ENCODE peak calls at places on chromosomes 4 and X, in eight cellular contexts. One of them, this sample, is unnamed.

GRCh38 chrX:120251471-120252011 is 929 bp downstream of the ZBTB33 start:
- DNase-seq in PC-3: peak
- DNase-seq in GM13977: no peak
- DNase-seq in HT-29: peak
- DNase-seq in CD4-positive, alpha-beta T cell: no peak
- DNase-seq in GM12865: peak
- DNase-seq in iris pigment epithelial cell: peak
- DNase-seq in aorta: peak
- DNase-seq in this sample: no peak

GRCh38 chr4:138241281-138242075 is 671 bp downstream of the SLC7A11 start:
- DNase-seq in PC-3: peak
- DNase-seq in GM13977: no peak
- DNase-seq in HT-29: peak
- DNase-seq in CD4-positive, alpha-beta T cell: no peak
- DNase-seq in GM12865: peak
- DNase-seq in iris pigment epithelial cell: peak
- DNase-seq in aorta: no peak
- DNase-seq in this sample: no peak

GRCh38 chr4:128528793-128529553 is 241.4 kb upstream of the PGRMC2 start:
- DNase-seq in PC-3: peak
- DNase-seq in GM13977: no peak
- DNase-seq in HT-29: peak
- DNase-seq in CD4-positive, alpha-beta T cell: no peak
- DNase-seq in GM12865: no peak
- DNase-seq in iris pigment epithelial cell: peak
- DNase-seq in aorta: no peak
- DNase-seq in this sample: peak

GRCh38 chrX:44570524-44570923 is 27.9 kb upstream of the FUNDC1 start:
- DNase-seq in PC-3: peak
- DNase-seq in GM13977: no peak
- DNase-seq in HT-29: no peak
- DNase-seq in CD4-positive, alpha-beta T cell: no peak
- DNase-seq in GM12865: no peak
- DNase-seq in iris pigment epithelial cell: peak
- DNase-seq in aorta: no peak
- DNase-seq in this sample: no peak

GRCh38 chr4:128661529-128661928 is 148.0 kb upstream of the JADE1 start:
- DNase-seq in PC-3: no peak
- DNase-seq in GM13977: no peak
- DNase-seq in HT-29: no peak
- DNase-seq in CD4-positive, alpha-beta T cell: no peak
- DNase-seq in GM12865: no peak
- DNase-seq in iris pigment epithelial cell: no peak
- DNase-seq in aorta: no peak
- DNase-seq in this sample: no peak

GRCh38 chr4:77859256-77859655 is 3.4 kb upstream of the MRPL1 start:
- DNase-seq in PC-3: no peak
- DNase-seq in GM13977: no peak
- DNase-seq in HT-29: no peak
- DNase-seq in CD4-positive, alpha-beta T cell: no peak
- DNase-seq in GM12865: no peak
- DNase-seq in iris pigment epithelial cell: no peak
- DNase-seq in aorta: no peak
- DNase-seq in this sample: no peak

GRCh38 chr4:156805696-156806095 is 165.9 kb downstream of the PDGFC start:
- DNase-seq in PC-3: no peak
- DNase-seq in GM13977: no peak
- DNase-seq in HT-29: no peak
- DNase-seq in CD4-positive, alpha-beta T cell: no peak
- DNase-seq in GM12865: no peak
- DNase-seq in iris pigment epithelial cell: peak
- DNase-seq in aorta: no peak
- DNase-seq in this sample: no peak

GRCh38 chrX:53678667-53679066 is 7.9 kb downstream of the HUWE1 start:
- DNase-seq in PC-3: peak
- DNase-seq in GM13977: no peak
- DNase-seq in HT-29: peak
- DNase-seq in CD4-positive, alpha-beta T cell: no peak
- DNase-seq in GM12865: peak
- DNase-seq in iris pigment epithelial cell: peak
- DNase-seq in aorta: no peak
- DNase-seq in this sample: no peak

GRCh38 chr4:145066063-145066501 is 31.9 kb downstream of the ANAPC10 start:
- DNase-seq in PC-3: no peak
- DNase-seq in GM13977: no peak
- DNase-seq in HT-29: peak
- DNase-seq in CD4-positive, alpha-beta T cell: no peak
- DNase-seq in GM12865: no peak
- DNase-seq in iris pigment epithelial cell: no peak
- DNase-seq in aorta: no peak
- DNase-seq in this sample: no peak

GRCh38 chrX:140762061-140762460 is 52.5 kb downstream of the LINC00632 start:
- DNase-seq in PC-3: peak
- DNase-seq in GM13977: peak
- DNase-seq in HT-29: peak
- DNase-seq in CD4-positive, alpha-beta T cell: no peak
- DNase-seq in GM12865: peak
- DNase-seq in iris pigment epithelial cell: peak
- DNase-seq in aorta: no peak
- DNase-seq in this sample: peak

GRCh38 chr4:1010522-1011021 is 854 bp upstream of the FGFRL1 start:
- DNase-seq in PC-3: peak
- DNase-seq in GM13977: no peak
- DNase-seq in HT-29: peak
- DNase-seq in CD4-positive, alpha-beta T cell: peak
- DNase-seq in GM12865: peak
- DNase-seq in iris pigment epithelial cell: peak
- DNase-seq in aorta: peak
- DNase-seq in this sample: peak

GRCh38 chr4:18568600-18568999 is 547.0 kb upstream of the LCORL start:
- DNase-seq in PC-3: no peak
- DNase-seq in GM13977: no peak
- DNase-seq in HT-29: peak
- DNase-seq in CD4-positive, alpha-beta T cell: no peak
- DNase-seq in GM12865: no peak
- DNase-seq in iris pigment epithelial cell: no peak
- DNase-seq in aorta: no peak
- DNase-seq in this sample: no peak

GRCh38 chr4:69743476-69744156 is 16.8 kb downstream of the SULT1B1 start:
- DNase-seq in PC-3: no peak
- DNase-seq in GM13977: no peak
- DNase-seq in HT-29: no peak
- DNase-seq in CD4-positive, alpha-beta T cell: no peak
- DNase-seq in GM12865: no peak
- DNase-seq in iris pigment epithelial cell: no peak
- DNase-seq in aorta: peak
- DNase-seq in this sample: no peak

GRCh38 chr4:159374749-159375535 is 272.1 kb downstream of the RAPGEF2 start:
- DNase-seq in PC-3: no peak
- DNase-seq in GM13977: no peak
- DNase-seq in HT-29: no peak
- DNase-seq in CD4-positive, alpha-beta T cell: no peak
- DNase-seq in GM12865: no peak
- DNase-seq in iris pigment epithelial cell: peak
- DNase-seq in aorta: no peak
- DNase-seq in this sample: no peak

GRCh38 chr4:118281611-118282442 is 71.0 kb downstream of the PRSS12 start:
- DNase-seq in PC-3: no peak
- DNase-seq in GM13977: no peak
- DNase-seq in HT-29: no peak
- DNase-seq in CD4-positive, alpha-beta T cell: no peak
- DNase-seq in GM12865: peak
- DNase-seq in iris pigment epithelial cell: peak
- DNase-seq in aorta: no peak
- DNase-seq in this sample: peak

GRCh38 chrX:131907488-131908314 is 115.4 kb upstream of the STK26 start:
- DNase-seq in PC-3: no peak
- DNase-seq in GM13977: no peak
- DNase-seq in HT-29: no peak
- DNase-seq in CD4-positive, alpha-beta T cell: no peak
- DNase-seq in GM12865: no peak
- DNase-seq in iris pigment epithelial cell: no peak
- DNase-seq in aorta: peak
- DNase-seq in this sample: peak

GRCh38 chr4:88779431-88779830 is 81.8 kb upstream of the NAP1L5 start:
- DNase-seq in PC-3: peak
- DNase-seq in GM13977: no peak
- DNase-seq in HT-29: peak
- DNase-seq in CD4-positive, alpha-beta T cell: no peak
- DNase-seq in GM12865: no peak
- DNase-seq in iris pigment epithelial cell: peak
- DNase-seq in aorta: no peak
- DNase-seq in this sample: no peak

GRCh38 chr4:138938371-138938699 is 77.2 kb upstream of the NOCT start:
- DNase-seq in PC-3: peak
- DNase-seq in GM13977: peak
- DNase-seq in HT-29: peak
- DNase-seq in CD4-positive, alpha-beta T cell: no peak
- DNase-seq in GM12865: peak
- DNase-seq in iris pigment epithelial cell: peak
- DNase-seq in aorta: no peak
- DNase-seq in this sample: no peak